ENCODE peak calls at places on chromosome 14, in six cellular contexts. N is left kidney, S is NCI-H146, O is retinal pigment epithelial cell, V is posterior vena cava, X is NCI-H748 treated with DMSO at 0.1 percent for 48 hours. Y is an unnamed sample.

GRCh38 chr14:72291908-72292688 is 359.9 kb downstream of the RGS6 start:
- DNase-seq in N (peak; percentile 80), O (no peak), S (no peak), V (no peak), X (peak; percentile 31), Y (no peak)

GRCh38 chr14:41087056-41087455 is 519.6 kb upstream of the LRFN5 start:
- DNase-seq in S (no peak), O (no peak), V (no peak), X (no peak), N (no peak), Y (no peak)

GRCh38 chr14:64656986-64657385 is 47.2 kb upstream of the PLEKHG3 start:
- DNase-seq in O (no peak), V (no peak), N (no peak), S (no peak), X (no peak), Y (no peak)

GRCh38 chr14:65769151-65769550 is 356.6 kb downstream of the FUT8 start:
- DNase-seq in O (no peak), X (no peak), S (no peak), N (no peak), V (no peak), Y (no peak)

GRCh38 chr14:24289649-24290283 is 9.8 kb downstream of the DHRS1 start:
- DNase-seq in N (no peak), V (no peak), X (no peak), O (no peak), S (no peak), Y (no peak)

GRCh38 chr14:104197449-104198247 is 59.3 kb downstream of the KIF26A start:
- DNase-seq in V (no peak), O (no peak), N (no peak), S (no peak), X (no peak), Y (no peak)

GRCh38 chr14:88983755-88984154 is 159.3 kb downstream of the TTC8 start:
- DNase-seq in S (peak; percentile 11), N (no peak), V (no peak), O (no peak), X (no peak), Y (no peak)

GRCh38 chr14:95541932-95542554 is 7.2 kb downstream of the GLRX5 start:
- DNase-seq in S (no peak), X (no peak), O (no peak), N (no peak), V (no peak), Y (no peak)

GRCh38 chr14:50677527-50678063 is 9.5 kb upstream of the SAV1 start:
- DNase-seq in N (no peak), V (no peak), O (no peak), S (no peak), X (no peak), Y (no peak)

GRCh38 chr14:79836577-79836976 is 374.7 kb downstream of the DIO2 start:
- DNase-seq in S (no peak), N (no peak), X (no peak), O (no peak), V (no peak), Y (no peak)

GRCh38 chr14:20428802-20429201 is 7.2 kb downstream of the KLHL33 start:
- DNase-seq in V (no peak), N (no peak), X (no peak), O (no peak), S (no peak), Y (no peak)

GRCh38 chr14:58107947-58108552 is 44.0 kb downstream of the ARMH4 start:
- DNase-seq in X (peak; percentile 41), O (peak; percentile 20), N (peak; percentile 70), S (peak; percentile 11), V (no peak), Y (no peak)

GRCh38 chr14:99357856-99358390 is 85.9 kb upstream of the BCL11B start:
- DNase-seq in N (no peak), V (peak; percentile 42), S (no peak), O (no peak), X (no peak), Y (no peak)

GRCh38 chr14:46686652-46687051 is 35.1 kb upstream of the RPL10L start:
- DNase-seq in N (no peak), V (no peak), O (no peak), X (no peak), S (no peak), Y (no peak)

GRCh38 chr14:23528555-23528954 is 23.0 kb downstream of the ZFHX2 start:
- DNase-seq in V (peak; percentile 76), X (no peak), N (no peak), O (no peak), S (no peak), Y (no peak)

GRCh38 chr14:68404652-68405183 is 388.1 kb downstream of the ZFP36L1 start:
- DNase-seq in N (no peak), S (no peak), O (no peak), X (no peak), V (no peak), Y (no peak)

GRCh38 chr14:97946291-97946690 is 1149.1 kb downstream of the VRK1 start:
- DNase-seq in S (no peak), O (no peak), X (peak; percentile 48), N (peak; percentile 31), V (no peak), Y (no peak)

GRCh38 chr14:64766430-64767151 is 62.4 kb downstream of the PLEKHG3 start:
- DNase-seq in V (no peak), O (no peak), X (no peak), S (no peak), N (no peak), Y (no peak)

GRCh38 chr14:49586673-49587460 is 687 bp upstream of the RPS29 start:
- DNase-seq in O (no peak), V (no peak), X (peak; percentile 65), S (peak; percentile 59), N (peak; percentile 83), Y (no peak)

GRCh38 chr14:101408077-101408831 is 153.0 kb upstream of the DIO3 start:
- DNase-seq in X (peak; percentile 84), O (no peak), S (no peak), V (no peak), N (no peak), Y (no peak)

GRCh38 chr14:100340454-100340813 is 17.3 kb downstream of the SLC25A47 start:
- DNase-seq in V (no peak), O (no peak), S (no peak), X (no peak), N (no peak), Y (peak; percentile 11)

GRCh38 chr14:92986254-92987147 is 63.6 kb downstream of the CHGA start:
- DNase-seq in N (no peak), X (no peak), S (no peak), O (no peak), V (peak; percentile 74), Y (no peak)

GRCh38 chr14:71416392-71416791 is 509.1 kb downstream of the PCNX1 start:
- DNase-seq in X (no peak), S (no peak), O (no peak), N (no peak), V (no peak), Y (no peak)

GRCh38 chr14:65333926-65334687 is 78.4 kb upstream of the FUT8 start:
- DNase-seq in N (peak; percentile 11), V (no peak), X (no peak), O (no peak), S (no peak), Y (no peak)

Y was measured in upper lobe of right lung.